ENCODE peak calls at places on chromosomes 5 and 9, in five cellular contexts. N is HCT116, L is H1, H is HepG2, K is fibroblast of lung. J is an unnamed sample. For H3K9me3, the result is how much of the 10 kb centered on the place peaks cover.

GRCh38 chr5:139747583-139748504 is 47.8 kb upstream of the PSD2 start:
- DNase-seq in N (no peak), L (peak), H (no peak), K (peak), J (no peak)

GRCh38 chr9:131650254-131650653 is 89.6 kb downstream of the RAPGEF1 start:
- DNase-seq in N (no peak), L (no peak), H (no peak), K (peak), J (no peak)

GRCh38 chr5:2201832-2202231 is 319.1 kb upstream of the IRX4 start:
- DNase-seq in N (no peak), L (no peak), H (no peak), K (no peak), J (no peak)

GRCh38 chr5:80408976-80409926 is 1.4 kb downstream of the ZFYVE16 start:
- DNase-seq in N (no peak), L (no peak), H (no peak), K (peak), J (no peak)

GRCh38 chr5:154771383-154771901 is 16.3 kb downstream of the LARP1 start:
- DNase-seq in N (no peak), L (no peak), H (no peak), K (peak), J (no peak)

GRCh38 chr9:108779506-108779905 is 76.3 kb downstream of the ACTL7B start:
- DNase-seq in N (no peak), L (no peak), H (no peak), K (no peak), J (no peak)

GRCh38 chr9:7613931-7614330 is 185.6 kb downstream of the DMAC1 start:
- DNase-seq in N (no peak), L (no peak), H (no peak), K (no peak), J (no peak)

GRCh38 chr5:115584501-115584900 is 17.8 kb downstream of the TICAM2 start:
- DNase-seq in N (no peak), L (no peak), H (no peak), K (no peak), J (no peak)

GRCh38 chr5:109482748-109483147 is 73.0 kb upstream of the PJA2 start:
- DNase-seq in N (no peak), L (no peak), H (peak), K (no peak), J (no peak)

GRCh38 chr5:64835266-64835665 is 66.5 kb downstream of the CWC27 start:
- DNase-seq in N (no peak), L (no peak), H (no peak), K (no peak), J (no peak)

GRCh38 chr5:83374547-83374946 is 97.0 kb upstream of the VCAN start:
- DNase-seq in N (no peak), L (no peak), H (no peak), K (peak), J (no peak)

GRCh38 chr9:65426231-65426630 is 141.2 kb upstream of the FOXD4L5 start:
- DNase-seq in N (no peak), L (no peak), H (no peak), K (no peak), J (no peak)

GRCh38 chr9:124499214-124499613 is 8.0 kb downstream of the NR5A1 start:
- DNase-seq in N (no peak), L (no peak), H (no peak), K (no peak), J (no peak)

GRCh38 chr9:93254061-93254481 is 70.1 kb downstream of the WNK2 start:
- DNase-seq in N (no peak), L (no peak), H (no peak), K (no peak), J (no peak)

DNA sequence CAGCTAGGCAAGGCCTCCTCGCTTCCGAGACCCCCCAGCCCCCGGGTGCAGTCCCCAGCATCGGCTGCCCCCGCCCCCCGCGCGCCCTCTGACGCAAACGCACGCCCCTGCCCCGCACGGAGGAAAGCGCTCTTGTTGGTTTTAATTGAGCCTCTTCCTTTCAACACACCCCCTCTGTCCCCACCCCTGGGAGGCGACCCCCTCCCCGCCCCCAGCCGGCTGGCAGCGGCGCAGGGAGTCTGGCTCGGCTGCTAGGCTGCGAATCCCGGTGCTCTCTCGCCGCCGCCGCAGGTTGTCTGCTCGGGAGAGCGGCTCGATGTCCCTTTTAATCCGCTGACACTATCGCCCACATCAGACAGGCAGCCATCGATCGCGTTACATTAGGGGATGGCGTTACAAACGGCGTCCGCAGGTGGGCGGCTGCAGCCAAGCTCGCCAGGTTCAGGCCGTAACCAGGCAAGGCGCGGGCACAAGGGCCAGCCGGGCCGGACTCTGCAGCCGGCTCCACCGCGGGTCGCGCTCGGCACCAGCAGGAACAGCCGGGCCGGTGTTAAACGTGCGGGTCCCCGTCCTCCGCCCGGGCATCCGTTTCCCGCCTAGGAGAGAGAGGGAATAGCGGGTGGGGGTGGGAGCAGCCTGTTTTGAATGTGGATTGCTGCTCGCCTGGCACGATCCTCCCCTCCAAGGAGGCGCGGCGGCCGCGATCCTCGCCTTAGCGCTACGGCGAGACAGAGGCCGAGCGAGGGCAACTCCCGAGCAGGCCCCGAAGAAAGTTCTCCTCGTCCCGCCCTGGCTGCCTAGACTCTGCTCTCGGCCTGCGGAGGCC is 1.2 kb downstream of the NR2F1-AS1 start:
- DNase-seq in N (no peak), L (peak), H (no peak), K (peak), J (peak)
- TF ChIP-seq EZH2 in N (no peak), L (no peak), H (no peak), K (no peak), J (no peak)

GRCh38 chr5:95626701-95627100 is 6.8 kb downstream of the GPR150 start:
- DNase-seq in N (no peak), L (no peak), H (no peak), K (no peak), J (no peak)
- H3K9me3 ChIP-seq in N (under half), L (under half), H (under half), K (under half), J (under half)

DNA sequence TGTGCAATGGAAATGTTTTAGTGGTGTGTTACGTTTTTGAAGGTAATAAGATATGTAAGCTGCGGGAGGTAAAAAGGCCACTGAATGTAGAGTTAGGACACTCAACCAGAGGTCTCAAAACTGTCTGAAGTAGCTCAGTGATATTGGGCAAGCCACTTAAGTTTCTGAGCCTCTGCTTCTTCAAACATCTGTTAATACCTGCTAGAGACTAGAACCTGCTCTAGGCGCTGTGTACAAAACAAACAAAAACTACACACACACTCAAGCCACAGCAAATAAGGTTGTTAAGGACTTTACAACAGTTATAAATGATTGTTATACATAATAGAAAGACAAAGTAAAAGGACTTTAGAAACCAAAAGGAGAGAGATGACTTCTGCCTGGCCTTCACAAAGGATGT is 24.6 kb upstream of the FAM240B start:
- DNase-seq in N (no peak), L (no peak), H (no peak), K (no peak), J (no peak)
- TF ChIP-seq CTCF in N (no peak), L (no peak), H (no peak), K (no peak), J (no peak)

GRCh38 chr9:35341585-35341984 is 148.3 kb upstream of the RUSC2 start:
- DNase-seq in N (no peak), L (no peak), H (no peak), K (peak), J (no peak)

GRCh38 chr9:35340046-35340445 is 149.9 kb upstream of the RUSC2 start:
- DNase-seq in N (no peak), L (no peak), H (no peak), K (peak), J (no peak)

GRCh38 chr9:35341021-35341420 is 148.9 kb upstream of the RUSC2 start:
- DNase-seq in N (no peak), L (no peak), H (no peak), K (no peak), J (no peak)

GRCh38 chr9:35338561-35339274 is 151.2 kb upstream of the RUSC2 start:
- DNase-seq in N (no peak), L (no peak), H (no peak), K (no peak), J (no peak)

DNA sequence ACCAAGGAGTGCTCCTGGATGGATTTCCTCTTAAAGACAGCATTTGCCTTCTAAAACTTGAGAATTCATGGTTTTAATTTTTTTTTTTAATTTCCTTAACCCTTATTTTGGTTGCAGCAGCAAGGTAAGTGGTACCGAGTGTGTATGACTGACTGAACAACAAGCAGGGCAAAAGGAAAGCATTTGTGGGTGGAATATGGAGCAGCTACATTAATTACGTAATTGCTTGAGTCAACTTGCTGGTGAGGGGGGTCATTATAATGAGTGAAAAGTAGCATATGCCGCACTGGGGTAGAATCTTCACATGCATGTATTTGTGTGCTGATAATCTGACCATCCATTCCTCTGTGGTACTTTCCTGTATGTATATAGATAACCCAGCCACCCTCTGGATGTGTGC is 147.7 kb upstream of the RUSC2 start:
- DNase-seq in N (no peak), L (no peak), H (no peak), K (no peak), J (no peak)
- TF ChIP-seq EZH2 in N (no peak), L (no peak), H (no peak), K (no peak), J (no peak)

GRCh38 chr5:180281706-180282105 is 10.2 kb downstream of the MAPK9 start:
- DNase-seq in N (no peak), L (no peak), H (no peak), K (no peak), J (no peak)
- H3K9me3 ChIP-seq in N (under half), L (under half), H (under half), K (under half), J (under half)

GRCh38 chr9:102403514-102403913 is 591.6 kb upstream of the CYLC2 start:
- DNase-seq in N (no peak), L (no peak), H (no peak), K (no peak), J (no peak)
- TF ChIP-seq CTCF in N (no peak), L (no peak), H (no peak), K (no peak), J (no peak)

J was measured in PC-3.